ENCODE peak calls at places on chromosomes 13 and 19, in five cellular contexts. W is A549, N is NB4, E is K562, O is HepG2. C is an unnamed sample.

GRCh38 chr19:39087907-39088686 is 3.9 kb downstream of the ACP7 start:
- DNase-seq in W (no peak), N (no peak), E (no peak), O (no peak), C (no peak)

GRCh38 chr13:34124912-34125311 is 307.0 kb downstream of the RFC3 start:
- DNase-seq in W (no peak), N (no peak), E (no peak), O (peak; percentile 13), C (no peak)

GRCh38 chr19:29528350-29528945 is 2.7 kb downstream of the VSTM2B start:
- DNase-seq in W (peak; percentile 91), N (peak; percentile 85), E (peak; percentile 77), O (peak; percentile 49), C (peak; percentile 91)

GRCh38 chr19:1469200-1469935 is 9.6 kb downstream of the C19orf25 start:
- DNase-seq in W (no peak), N (no peak), E (no peak), O (no peak), C (no peak)

GRCh38 chr13:37059848-37060192 is 332 bp upstream of the SUPT20H start:
- DNase-seq in W (no peak), N (no peak), E (no peak), O (no peak), C (no peak)

GRCh38 chr19:46886546-46887239 is 25.9 kb downstream of the ARHGAP35 start:
- DNase-seq in W (no peak), N (no peak), E (no peak), O (no peak), C (no peak)

GRCh38 chr13:64936879-64937278 is 2293.3 kb downstream of the PCDH9 start:
- DNase-seq in W (no peak), N (no peak), E (no peak), O (no peak), C (no peak)

GRCh38 chr13:67119481-67119883 is 110.7 kb downstream of the PCDH9 start:
- DNase-seq in W (peak; percentile 25), N (no peak), E (no peak), O (no peak), C (no peak)

GRCh38 chr13:112781881-112782361 is 92.1 kb downstream of the ATP11A start:
- DNase-seq in W (no peak), N (no peak), E (no peak), O (no peak), C (no peak)

GRCh38 chr19:325937-326565 is 18.5 kb downstream of the MIER2 start:
- DNase-seq in W (no peak), N (no peak), E (no peak), O (no peak), C (no peak)

GRCh38 chr19:8241646-8242045 is 32.5 kb downstream of the CERS4 start:
- DNase-seq in W (no peak), N (no peak), E (no peak), O (no peak), C (no peak)

DNA sequence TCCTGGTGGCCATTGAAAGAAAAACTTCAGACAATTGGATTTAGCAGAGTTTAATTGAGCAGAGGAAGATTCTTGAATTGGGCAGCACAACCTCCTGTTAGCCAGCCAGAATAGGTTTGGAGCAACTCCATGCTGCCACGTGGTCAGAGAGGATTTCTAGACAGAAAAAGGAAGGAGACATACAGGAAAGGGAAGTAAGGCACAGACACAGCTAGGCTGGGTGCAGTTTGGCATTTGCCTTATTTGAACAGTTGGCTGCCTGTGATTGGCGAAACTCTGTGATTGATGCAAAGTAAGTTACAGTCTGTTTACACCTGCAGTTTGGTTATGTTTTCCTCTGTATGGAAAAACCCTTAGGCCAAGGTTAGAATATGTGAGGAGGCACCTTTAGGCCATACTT is 85.8 kb upstream of the SPATA13 start:
- DNase-seq in W (no peak), N (peak; percentile 62), E (no peak), O (no peak), C (no peak)
- TF ChIP-seq MAX in W (no peak), N (peak; percentile 87), E (no peak), O (no peak), C (no peak)

GRCh38 chr13:114162533-114162922 is 16.5 kb upstream of the CFAP97D2 start:
- DNase-seq in W (no peak), N (no peak), E (no peak), O (no peak), C (no peak)
- H3K4me3 ChIP-seq in W (no peak overlapping the region), N (no peak overlapping the region), E (no peak overlapping the region), O (no peak overlapping the region), C (no peak overlapping the region)

GRCh38 chr13:75101348-75101747 is 380.6 kb downstream of the TBC1D4 start:
- DNase-seq in W (no peak), N (no peak), E (no peak), O (no peak), C (no peak)

GRCh38 chr13:75101997-75102720 is 379.8 kb downstream of the TBC1D4 start:
- DNase-seq in W (no peak), N (no peak), E (no peak), O (no peak), C (no peak)
- TF ChIP-seq MAX in W (no peak), N (no peak), E (no peak), O (no peak), C (no peak)

GRCh38 chr19:4758659-4759058 is 32.9 kb upstream of the FEM1A start:
- DNase-seq in W (no peak), N (no peak), E (no peak), O (no peak), C (no peak)

GRCh38 chr19:4760285-4760650 is 31.3 kb upstream of the FEM1A start:
- DNase-seq in W (no peak), N (no peak), E (no peak), O (no peak), C (no peak)

GRCh38 chr19:4763021-4763420 is 28.5 kb upstream of the FEM1A start:
- DNase-seq in W (no peak), N (no peak), E (no peak), O (no peak), C (no peak)

GRCh38 chr19:4758082-4758481 is 33.5 kb upstream of the FEM1A start:
- DNase-seq in W (no peak), N (no peak), E (no peak), O (no peak), C (no peak)

DNA sequence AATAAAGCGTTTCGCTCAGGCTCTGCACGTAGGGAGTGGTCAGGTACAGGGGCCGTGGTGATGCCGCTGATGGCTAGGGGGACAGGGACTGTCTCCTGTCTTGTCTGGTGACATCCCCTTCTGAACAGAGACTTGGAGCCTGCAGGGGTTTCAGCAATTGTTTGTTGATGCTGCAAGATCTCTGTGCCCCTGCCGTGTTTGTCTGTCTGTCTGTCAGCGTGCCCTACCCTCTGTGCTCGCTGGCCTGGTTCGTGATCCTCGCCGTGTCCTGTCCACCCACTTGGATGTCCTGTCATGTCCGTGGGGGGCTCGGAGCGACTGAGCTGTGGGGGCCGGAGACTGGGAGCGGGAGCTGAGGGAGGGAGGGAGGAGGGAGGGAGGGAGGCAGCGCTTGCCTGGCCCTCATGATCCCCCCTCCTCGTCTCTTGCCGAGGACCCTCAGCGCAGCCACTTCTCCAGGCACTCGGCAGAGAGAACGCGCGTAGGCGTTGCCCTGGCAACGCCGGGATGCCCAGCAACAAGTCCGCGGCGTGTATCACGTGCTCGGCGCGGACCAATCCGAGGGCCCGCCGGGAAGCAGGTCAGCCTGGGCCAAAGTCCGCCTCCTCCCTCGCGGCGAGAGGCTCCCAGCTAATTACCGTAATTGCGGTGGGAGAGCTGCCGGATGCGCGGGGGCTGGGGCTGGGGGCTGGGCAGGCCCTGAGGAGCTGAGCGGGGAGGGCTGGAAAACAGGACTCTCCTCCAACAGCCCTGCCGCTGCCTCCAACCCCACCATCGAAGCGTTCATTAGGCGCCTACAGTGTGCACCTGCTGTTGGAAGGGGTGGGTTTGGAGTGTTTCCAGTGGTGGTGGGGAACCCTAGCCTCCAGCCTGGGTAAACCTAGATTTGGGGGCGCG is 31.9 kb upstream of the FEM1A start:
- DNase-seq in W (peak; percentile 95), N (peak; percentile 86), E (peak; percentile 100), O (peak; percentile 89), C (peak; percentile 89)
- H3K4me3 ChIP-seq in W (peak overlapping the region; percentile 44), N (no peak overlapping the region), E (no peak overlapping the region), O (peak overlapping the region; percentile 53), C (peak overlapping the region; percentile 32)

GRCh38 chr13:91572944-91573535 is 174.6 kb downstream of the GPC5 start:
- DNase-seq in W (no peak), N (no peak), E (no peak), O (no peak), C (no peak)

GRCh38 chr13:91572439-91572838 is 174.0 kb downstream of the GPC5 start:
- DNase-seq in W (no peak), N (no peak), E (no peak), O (no peak), C (no peak)

GRCh38 chr13:91571681-91572080 is 173.3 kb downstream of the GPC5 start:
- DNase-seq in W (no peak), N (no peak), E (no peak), O (no peak), C (no peak)

GRCh38 chr13:91576590-91576989 is 178.2 kb downstream of the GPC5 start:
- DNase-seq in W (no peak), N (peak; percentile 26), E (no peak), O (peak; percentile 1), C (peak; percentile 23)

DNA sequence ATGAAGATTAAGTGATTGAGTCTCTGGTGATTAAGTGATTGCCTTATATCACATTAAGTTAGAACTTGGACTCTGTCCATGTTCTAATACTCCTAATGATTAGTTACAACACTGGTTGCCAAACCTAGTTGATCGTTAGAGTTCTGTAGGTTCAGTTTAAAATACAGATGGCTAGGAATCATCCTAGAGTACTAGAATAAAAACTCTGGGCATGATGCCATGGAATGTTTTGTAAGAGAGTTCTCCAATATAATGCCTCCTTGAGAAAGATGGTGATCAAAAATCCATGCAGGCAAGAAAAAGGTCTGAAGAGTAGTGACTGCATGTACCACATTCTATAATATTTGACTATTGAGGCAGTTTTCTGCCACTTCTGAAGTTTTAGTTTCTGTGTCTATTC is 176.3 kb downstream of the GPC5 start:
- DNase-seq in W (no peak), N (no peak), E (no peak), O (no peak), C (no peak)
- TF ChIP-seq MAX in W (no peak), N (no peak), E (no peak), O (no peak), C (no peak)

DNA sequence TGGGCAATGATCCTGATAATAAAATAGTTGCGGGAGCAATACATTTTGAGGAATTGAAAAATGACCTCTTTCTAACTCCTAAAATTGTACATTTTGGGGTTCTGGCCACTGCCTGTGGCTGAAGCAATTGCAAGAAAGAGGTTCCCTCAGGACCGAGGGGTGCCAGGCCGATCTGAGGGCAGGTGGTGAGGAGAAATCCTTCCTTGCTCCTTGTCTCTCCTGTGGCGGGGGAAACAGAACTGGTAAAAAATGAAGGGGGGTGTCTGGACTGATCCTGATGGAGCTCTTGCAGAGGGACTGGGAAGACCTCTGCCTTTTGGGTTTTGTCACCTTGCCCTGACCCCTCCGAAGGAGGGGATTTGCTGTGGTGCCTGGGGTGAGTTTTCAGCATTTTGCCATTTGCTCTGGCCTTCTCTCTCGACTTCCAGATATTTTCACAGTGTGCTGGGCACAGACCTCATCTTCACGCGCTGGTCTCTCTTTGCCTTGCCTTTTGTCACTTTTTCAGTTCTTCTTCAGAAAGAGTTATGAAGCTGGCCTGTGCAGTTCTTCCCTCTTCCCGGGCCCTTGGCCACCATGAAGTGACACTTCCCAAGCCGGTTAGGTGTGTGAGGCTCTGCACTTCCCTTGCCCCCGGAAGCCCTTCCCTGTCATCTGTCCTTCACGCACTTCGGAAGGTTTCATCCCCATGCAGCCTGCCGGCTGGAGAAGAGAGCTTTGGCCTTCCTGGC is 22.2 kb downstream of the NFIX start:
- DNase-seq in W (no peak), N (no peak), E (no peak), O (no peak), C (peak; percentile 65)
- H3K4me3 ChIP-seq in W (no peak overlapping the region), N (no peak overlapping the region), E (no peak overlapping the region), O (no peak overlapping the region), C (no peak overlapping the region)

GRCh38 chr19:3027292-3027691 is 1.8 kb downstream of the TLE2 start:
- DNase-seq in W (no peak), N (no peak), E (no peak), O (no peak), C (no peak)
- TF ChIP-seq MAX in W (no peak), N (no peak), E (no peak), O (no peak), C (no peak)

GRCh38 chr19:16600824-16601223 is 27.2 kb downstream of the MED26 start:
- DNase-seq in W (no peak), N (no peak), E (no peak), O (no peak), C (no peak)
- H3K4me3 ChIP-seq in W (no peak overlapping the region), N (no peak overlapping the region), E (no peak overlapping the region), O (no peak overlapping the region), C (no peak overlapping the region)